ENCODE peak calls at places on chromosomes 13 and 19, in seven cellular contexts. Z is colonic mucosa, S is tibial nerve, Y is heart right ventricle, V is neuronal stem cell, M is SK-N-SH, N is endodermal cell. D is an unnamed sample. For H3K4me1, the result is how much of the 10 kb centered on the place peaks cover.

GRCh38 chr13:112894673-112895481 is 74.1 kb upstream of the MCF2L start:
- DNase-seq in Y (no peak), Z (no peak), S (no peak), N (peak), M (peak), V (peak), D (peak)

GRCh38 chr19:2887391-2887914 is 13.3 kb upstream of the ZNF57 start:
- DNase-seq in N (peak), M (peak), Z (no peak), Y (no peak), V (no peak), S (peak), D (peak)

GRCh38 chr19:15025237-15025636 is 24.0 kb upstream of the CASP14 start:
- DNase-seq in V (no peak), S (no peak), Y (no peak), Z (no peak), N (peak), M (peak), D (no peak)

GRCh38 chr13:100212904-100213538 is 124.1 kb downstream of the PCCA start:
- DNase-seq in Y (no peak), V (no peak), S (no peak), Z (no peak), M (no peak), N (no peak), D (no peak)

GRCh38 chr19:29535432-29535831 is 9.6 kb downstream of the VSTM2B start:
- DNase-seq in M (no peak), N (no peak), Z (no peak), Y (no peak), V (no peak), S (no peak), D (peak)

GRCh38 chr13:90947976-90948375 is 399.5 kb upstream of the MIR17HG start:
- DNase-seq in Y (no peak), M (no peak), N (no peak), S (no peak), Z (no peak), V (no peak), D (no peak)

GRCh38 chr13:73657821-73658540 is 476.2 kb downstream of the KLF12 start:
- DNase-seq in N (no peak), S (peak), Z (peak), M (no peak), Y (peak), V (no peak), D (peak)

GRCh38 chr13:83229574-83230300 is 652.5 kb downstream of the SLITRK1 start:
- DNase-seq in M (no peak), V (no peak), S (no peak), Z (no peak), N (no peak), Y (no peak), D (no peak)

GRCh38 chr13:112714772-112715569 is 25.1 kb downstream of the ATP11A start:
- DNase-seq in V (no peak), Y (no peak), N (no peak), Z (no peak), S (no peak), M (no peak), D (no peak)

GRCh38 chr13:110624766-110625756 is 9.7 kb downstream of the NAXD start:
- DNase-seq in S (no peak), N (peak), M (no peak), V (peak), Z (no peak), Y (no peak), D (no peak)

GRCh38 chr19:5339950-5340636 is 519 bp downstream of the PTPRS start:
- DNase-seq in M (peak), Y (no peak), N (peak), Z (no peak), V (peak), S (no peak), D (no peak)

GRCh38 chr19:53647792-53648191 is 16.0 kb downstream of the DPRX start:
- DNase-seq in M (no peak), V (no peak), S (no peak), N (no peak), Z (no peak), Y (no peak), D (no peak)

GRCh38 chr19:4638828-4639530 is at the start of gene TNFAIP8L1:
- DNase-seq in Y (peak), Z (peak), S (peak), V (peak), N (peak), M (peak), D (peak)

DNA sequence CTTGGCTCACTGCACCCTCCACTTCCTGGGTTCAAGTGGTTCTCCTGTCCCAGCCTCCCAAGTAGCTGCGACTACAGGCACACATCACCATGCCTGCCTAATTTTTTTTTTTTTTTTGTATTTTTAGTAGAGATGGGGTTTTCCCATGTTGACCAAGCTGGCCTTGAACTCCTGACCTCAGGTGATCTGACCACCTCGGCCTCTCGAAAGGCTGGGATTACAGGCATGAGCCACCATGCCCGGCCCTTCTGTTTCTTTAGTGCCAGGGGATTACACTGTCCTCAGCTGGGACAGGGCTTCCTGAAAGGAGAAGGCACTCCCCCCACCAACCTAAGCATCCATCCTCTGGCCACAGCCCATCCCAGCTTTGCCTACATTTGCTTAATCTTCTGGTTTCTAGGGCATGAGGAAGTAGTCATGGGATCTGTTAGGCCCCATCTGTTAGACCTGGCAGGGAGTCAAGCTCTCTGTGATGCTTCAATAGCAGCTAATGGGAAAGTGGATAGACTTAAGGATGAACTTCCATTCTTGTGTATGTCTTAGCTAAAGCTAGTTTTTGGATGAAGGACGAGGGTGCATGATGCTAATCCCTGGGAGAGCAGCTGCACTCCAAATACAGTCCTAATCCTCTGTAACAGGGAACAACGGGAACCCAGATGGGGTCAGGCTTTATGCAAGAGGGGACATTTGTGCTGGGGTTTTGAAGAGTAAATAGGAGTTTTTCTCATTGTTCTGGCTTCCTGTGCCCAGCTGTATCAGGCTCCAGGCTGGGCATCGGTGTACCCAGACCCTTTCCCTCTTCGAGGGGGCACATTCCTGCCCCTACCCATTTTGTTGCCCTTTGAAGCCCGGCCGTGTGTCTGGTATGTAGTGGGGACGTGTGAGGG is 2.6 kb downstream of the VAV1 start:
- DNase-seq in Y (no peak), S (no peak), M (no peak), Z (peak), V (no peak), N (no peak), D (peak)
- H3K27ac ChIP-seq in Y (no peak), S (no peak), M (no peak), Z (no peak), V (no peak), N (no peak), D (no peak)

GRCh38 chr13:33261426-33262068 is 24.0 kb downstream of the STARD13 start:
- DNase-seq in Z (no peak), N (no peak), V (no peak), M (no peak), Y (no peak), S (no peak), D (no peak)
- H3K4me1 ChIP-seq in Z (under half), N (under half), V (under half), M (half or more), Y (half or more), S (under half), D (under half)

GRCh38 chr19:18789883-18790565 is 1.1 kb downstream of the COMP start:
- DNase-seq in Y (no peak), V (no peak), N (peak), S (no peak), M (peak), Z (no peak), D (no peak)
- H3K4me3 ChIP-seq in Y (peak), V (peak), N (no peak), S (peak), M (no peak), Z (no peak), D (no peak)

DNA sequence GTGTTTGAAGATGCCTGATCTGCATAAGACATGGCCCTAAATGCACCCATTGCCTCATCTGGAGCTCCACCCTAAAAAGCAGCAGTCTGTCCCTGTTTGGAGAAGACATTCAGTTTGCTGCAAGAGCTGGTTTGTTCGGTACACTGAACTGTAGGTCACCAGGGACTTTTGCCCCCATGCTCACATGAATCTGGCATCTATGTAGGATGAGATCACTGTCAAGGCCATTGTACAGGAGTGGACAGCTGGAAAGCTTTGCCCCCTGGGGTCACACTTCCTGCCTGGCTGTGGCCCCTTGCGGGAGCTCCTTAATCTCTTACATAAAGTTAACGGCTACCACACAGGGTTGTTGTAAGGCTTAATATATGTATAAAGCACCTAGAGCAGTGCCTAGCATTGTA is 73.0 kb downstream of the IPO5 start:
- DNase-seq in N (peak), Y (no peak), Z (no peak), S (no peak), M (no peak), V (no peak), D (no peak)
- H3K27ac ChIP-seq in N (no peak), Y (no peak), Z (no peak), S (no peak), M (no peak), V (no peak), D (no peak)

GRCh38 chr19:55253842-55254624 is 4.8 kb downstream of the PPP6R1 start:
- DNase-seq in M (no peak), Y (no peak), S (no peak), N (no peak), V (no peak), Z (no peak), D (no peak)
- H3K4me1 ChIP-seq in M (under half), Y (half or more), S (half or more), N (under half), V (under half), Z (under half), D (under half)

GRCh38 chr19:18160441-18160791 is 7.5 kb downstream of the PIK3R2 start:
- DNase-seq in Z (no peak), S (no peak), N (no peak), Y (no peak), M (no peak), V (no peak), D (no peak)
- H3K4me3 ChIP-seq in Z (peak), S (peak), N (no peak), Y (peak), M (no peak), V (no peak), D (no peak)

GRCh38 chr19:43950834-43951626 is at the start of gene ZNF221:
- DNase-seq in Z (peak), Y (peak), M (peak), N (peak), V (peak), S (peak), D (peak)
- H3K27ac ChIP-seq in Z (peak), Y (peak), M (peak), N (no peak), V (no peak), S (peak), D (peak)

D was measured in aorta.